ENCODE peak calls at places on chromosomes 5 and 9, in eight cellular contexts. X, U, G, Q, H, E, Y and T are unnamed samples.

GRCh38 chr9:133089271-133089671 is 27.5 kb downstream of the CEL start:
- DNase-seq in G (no peak), E (no peak), U (no peak), Q (no peak), Y (no peak), X (no peak), H (no peak), T (no peak)

GRCh38 chr5:98839469-98840383 is 66.3 kb downstream of the RGMB start:
- DNase-seq in Y (no peak), Q (no peak), H (no peak), E (no peak), G (no peak), X (no peak), U (peak; percentile 41), T (no peak)

GRCh38 chr9:94134629-94135028 is 50.4 kb downstream of the PTPDC1 start:
- DNase-seq in E (no peak), Q (no peak), X (no peak), H (no peak), Y (no peak), U (no peak), G (no peak), T (no peak)

GRCh38 chr5:163770625-163771024 is 265.2 kb downstream of the MAT2B start:
- DNase-seq in H (no peak), Y (no peak), G (no peak), E (no peak), U (no peak), X (no peak), Q (no peak), T (no peak)

GRCh38 chr9:89576404-89576824 is 28.4 kb upstream of the GADD45G start:
- DNase-seq in G (no peak), Q (no peak), H (no peak), X (no peak), Y (peak; percentile 21), E (no peak), U (peak; percentile 32), T (no peak)

GRCh38 chr9:138074516-138074915 is 196.9 kb downstream of the CACNA1B start:
- DNase-seq in X (no peak), Y (peak; percentile 44), U (no peak), E (peak; percentile 15), H (no peak), G (peak; percentile 58), Q (no peak), T (peak; percentile 67)

GRCh38 chr9:97300586-97300985 is 6.9 kb upstream of the CCDC180 start:
- DNase-seq in H (no peak), E (no peak), Y (no peak), X (no peak), G (no peak), U (no peak), Q (no peak), T (no peak)

GRCh38 chr5:180154821-180155220 is 54.2 kb downstream of the RASGEF1C start:
- DNase-seq in Q (no peak), H (no peak), G (no peak), X (no peak), U (no peak), Y (peak; percentile 16), E (peak; percentile 11), T (no peak)

GRCh38 chr9:18720691-18721090 is 246.7 kb downstream of the ADAMTSL1 start:
- DNase-seq in U (peak; percentile 76), H (no peak), E (no peak), X (no peak), Q (peak; percentile 38), Y (no peak), G (no peak), T (no peak)

GRCh38 chr5:39208471-39208870 is 10.9 kb downstream of the FYB1 start:
- DNase-seq in X (no peak), Q (no peak), E (no peak), H (no peak), G (no peak), U (no peak), Y (no peak), T (no peak)

GRCh38 chr5:40478766-40479165 is 200.9 kb upstream of the PTGER4 start:
- DNase-seq in Y (no peak), U (no peak), Q (no peak), G (no peak), E (no peak), H (no peak), X (no peak), T (no peak)

GRCh38 chr5:178651046-178651810 is 24.4 kb upstream of the CLK4 start:
- DNase-seq in X (no peak), E (no peak), H (no peak), G (no peak), U (no peak), Q (no peak), Y (no peak), T (no peak)

GRCh38 chr9:34884732-34885131 is 73.4 kb upstream of the PHF24 start:
- DNase-seq in Y (no peak), U (no peak), G (no peak), H (no peak), X (no peak), Q (no peak), E (no peak), T (no peak)

GRCh38 chr9:16136961-16137360 is 584.1 kb downstream of the CCDC171 start:
- DNase-seq in H (no peak), G (no peak), U (peak; percentile 71), E (no peak), Q (peak; percentile 68), Y (no peak), X (no peak), T (no peak)

GRCh38 chr9:135224286-135224871 is 136.9 kb downstream of the OLFM1 start:
- DNase-seq in Y (no peak), E (peak; percentile 85), Q (no peak), U (no peak), X (no peak), H (no peak), G (peak; percentile 56), T (no peak)

GRCh38 chr9:108142504-108143201 is 653.1 kb upstream of the KLF4 start:
- DNase-seq in H (peak; percentile 7), E (peak; percentile 55), Y (peak; percentile 94), X (peak; percentile 71), Q (peak; percentile 18), U (peak; percentile 76), G (peak; percentile 95), T (peak; percentile 96)

GRCh38 chr9:3528466-3528865 is 2.7 kb upstream of the RFX3 start:
- DNase-seq in X (no peak), H (no peak), Q (no peak), Y (no peak), U (no peak), E (no peak), G (no peak), T (no peak)

GRCh38 chr5:33997331-33997983 is 10.4 kb downstream of the AMACR start:
- DNase-seq in Y (peak; percentile 80), G (peak; percentile 83), H (peak; percentile 38), U (peak; percentile 80), E (peak; percentile 69), Q (peak; percentile 83), X (peak; percentile 76), T (peak; percentile 79)

GRCh38 chr5:134088994-134089560 is 25.4 kb upstream of the TCF7 start:
- DNase-seq in Q (no peak), H (no peak), X (no peak), E (no peak), Y (no peak), U (no peak), G (no peak), T (no peak)

GRCh38 chr9:33202018-33202417 is 34.9 kb upstream of the B4GALT1 start:
- DNase-seq in H (no peak), U (no peak), E (no peak), Y (no peak), G (no peak), X (no peak), Q (no peak), T (no peak)

GRCh38 chr5:90558344-90559192 is at the start of gene ADGRV1:
- DNase-seq in G (no peak), Y (no peak), H (peak; percentile 94), E (peak; percentile 77), U (peak; percentile 25), Q (peak; percentile 74), X (peak; percentile 68), T (no peak)

GRCh38 chr5:6950872-6951271 is 237.6 kb downstream of the TENT4A start:
- DNase-seq in X (no peak), H (no peak), U (no peak), Q (no peak), G (no peak), Y (no peak), E (no peak), T (no peak)

GRCh38 chr5:67941750-67942450 is 273.7 kb upstream of the PIK3R1 start:
- DNase-seq in X (no peak), Y (no peak), H (no peak), Q (no peak), E (no peak), U (no peak), G (no peak), T (no peak)